ENCODE peak calls at places on chromosomes 11 and 22, in five cellular contexts. M is cardiac fibroblast; F is upper lobe of left lung; J is CD4-positive, alpha-beta T cell; V is endodermal cell. L is an unnamed sample.

GRCh38 chr11:62770778-62771143 is 435 bp upstream of the TAF6L start:
- DNase-seq in M (no peak), F (no peak), J (no peak), V (peak; percentile 78), L (no peak)

GRCh38 chr11:35688023-35688422 is 25.4 kb downstream of the TRIM44 start:
- DNase-seq in M (peak; percentile 57), F (no peak), J (no peak), V (no peak), L (no peak)

GRCh38 chr11:71519546-71519945 is 7.5 kb upstream of the KRTAP5-7 start:
- DNase-seq in M (no peak), F (no peak), J (no peak), V (no peak), L (no peak)

GRCh38 chr11:112454841-112455240 is 194.2 kb upstream of the PLET1 start:
- DNase-seq in M (no peak), F (no peak), J (no peak), V (no peak), L (no peak)

GRCh38 chr22:38973289-38974169 is 8.6 kb upstream of the APOBEC3B start:
- DNase-seq in M (peak; percentile 49), F (no peak), J (peak; percentile 37), V (peak; percentile 90), L (no peak)

GRCh38 chr11:129937592-129938238 is 42.3 kb upstream of the NFRKB start:
- DNase-seq in M (no peak), F (no peak), J (no peak), V (no peak), L (no peak)

GRCh38 chr11:44404323-44404705 is 94.4 kb upstream of the ALX4 start:
- DNase-seq in M (no peak), F (no peak), J (no peak), V (no peak), L (no peak)

GRCh38 chr22:37419916-37420655 is 7.2 kb downstream of the ELFN2 start:
- DNase-seq in M (no peak), F (no peak), J (peak; percentile 13), V (peak; percentile 89), L (no peak)

GRCh38 chr11:69892986-69893555 is 73.9 kb upstream of the FGF3 start:
- DNase-seq in M (no peak), F (no peak), J (no peak), V (no peak), L (no peak)

GRCh38 chr11:119832536-119832935 is 103.5 kb upstream of the NECTIN1 start:
- DNase-seq in M (peak; percentile 13), F (no peak), J (no peak), V (no peak), L (no peak)

GRCh38 chr22:35379146-35379993 is 1.5 kb upstream of the HMOX1 start:
- DNase-seq in M (no peak), F (no peak), J (no peak), V (peak; percentile 70), L (no peak)

DNA sequence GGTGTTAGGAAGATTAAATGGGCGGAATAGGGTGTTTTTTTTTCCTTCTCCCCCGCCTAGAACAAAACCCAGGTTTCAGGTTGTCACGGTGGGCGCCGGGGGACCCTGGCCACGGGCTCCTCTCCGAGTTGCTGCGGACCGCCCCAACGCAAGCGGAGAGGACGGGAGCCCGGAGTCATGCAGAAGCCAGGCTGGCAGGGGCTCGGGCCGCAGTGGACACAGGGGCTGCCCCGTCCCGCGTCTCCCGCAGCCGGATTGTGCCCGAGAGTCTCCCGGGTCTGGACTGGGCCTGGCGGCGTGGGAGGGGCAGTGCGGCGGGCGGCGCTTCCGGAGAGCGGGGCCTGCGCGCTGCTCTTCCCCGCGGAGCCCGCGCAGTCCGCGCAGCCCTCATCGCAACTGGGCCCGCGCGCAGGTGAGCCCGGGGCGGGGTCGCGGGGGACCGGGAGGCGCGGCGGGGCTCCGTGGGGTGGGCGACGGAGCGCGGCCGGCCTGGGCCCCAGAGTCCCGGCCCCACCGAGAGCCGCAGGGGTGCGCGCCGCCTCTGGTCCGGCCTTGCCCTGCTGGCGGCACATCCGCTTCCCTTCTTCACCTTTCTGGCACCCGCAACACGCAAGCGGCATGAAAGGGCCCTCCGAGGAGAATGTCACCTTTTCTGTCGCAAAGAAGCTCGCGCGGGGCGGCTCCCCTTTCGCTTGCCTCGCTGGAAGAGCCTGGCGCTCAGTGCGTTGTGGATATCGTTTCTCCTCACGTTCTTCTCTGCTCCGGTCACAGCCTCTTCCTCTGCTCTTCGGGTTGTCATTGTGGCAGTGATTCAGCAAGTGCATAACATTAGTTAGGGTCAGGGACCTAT is at the start of gene TIRAP:
- DNase-seq in M (peak; percentile 58), F (peak; percentile 94), J (peak; percentile 51), V (peak; percentile 84), L (peak; percentile 41)
- TF ChIP-seq CTCF in M (no peak), F (peak; percentile 55), J (no peak), V (peak; percentile 63), L (no peak)

DNA sequence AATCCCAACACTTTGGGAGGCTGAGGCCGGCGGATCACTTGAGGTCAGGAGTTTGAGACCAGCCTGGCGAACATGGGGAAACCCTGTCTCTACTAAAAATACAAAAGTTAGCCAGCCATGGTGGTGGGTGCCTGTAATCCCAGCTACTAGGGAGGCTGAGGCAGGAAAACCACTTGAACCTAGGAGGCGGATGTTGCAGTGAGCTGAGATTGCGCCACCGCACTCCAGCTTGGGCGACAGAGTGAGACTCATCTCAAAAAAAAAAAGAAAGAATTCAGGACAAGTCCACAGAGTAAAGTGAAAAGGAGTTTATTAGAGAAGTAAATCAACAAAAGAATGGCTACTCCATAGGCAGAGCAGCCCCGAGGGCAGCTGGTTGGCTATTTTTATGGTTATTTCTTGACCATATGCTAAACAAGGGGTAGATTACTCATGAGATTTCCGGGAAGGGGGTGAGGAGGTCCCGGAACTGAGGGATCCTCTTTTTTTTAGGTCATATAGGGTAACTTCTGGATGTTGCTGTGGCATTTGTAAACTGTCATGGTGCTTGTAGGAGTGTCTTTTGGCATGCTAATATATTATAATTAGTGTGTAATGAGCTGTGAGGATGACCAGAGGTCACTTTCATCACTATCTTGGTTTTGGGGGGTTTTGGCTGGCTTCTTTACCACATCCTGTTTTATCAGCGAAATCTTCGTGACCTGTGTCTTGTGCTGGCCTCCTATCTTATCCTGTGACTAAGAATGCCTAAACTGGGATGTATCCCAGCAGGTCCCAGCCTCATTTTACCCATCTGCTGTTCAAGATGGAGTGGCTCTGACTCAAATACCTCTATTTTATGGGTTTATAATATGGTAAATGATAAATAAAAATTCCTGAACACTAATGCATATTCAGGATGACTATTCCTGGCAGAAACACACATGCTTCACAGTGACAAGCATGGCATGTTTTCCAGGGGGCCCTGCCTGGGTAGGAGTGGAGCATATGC is 11.0 kb downstream of the KREMEN1 start:
- DNase-seq in M (peak; percentile 23), F (no peak), J (no peak), V (no peak), L (no peak)
- TF ChIP-seq CTCF in M (no peak), F (no peak), J (no peak), V (no peak), L (no peak)

GRCh38 chr11:20084921-20085814 is 75.1 kb downstream of the DBX1 start:
- DNase-seq in M (no peak), F (no peak), J (no peak), V (peak; percentile 53), L (no peak)
- TF ChIP-seq CTCF in M (no peak), F (no peak), J (no peak), V (peak; percentile 50), L (no peak)

GRCh38 chr11:61425367-61426131 is 4.2 kb downstream of the CPSF7 start:
- DNase-seq in M (no peak), F (no peak), J (no peak), V (no peak), L (no peak)

GRCh38 chr11:61429346-61429690 is 457 bp downstream of the CPSF7 start:
- DNase-seq in M (peak; percentile 68), F (peak; percentile 94), J (peak; percentile 62), V (peak; percentile 92), L (no peak)

DNA sequence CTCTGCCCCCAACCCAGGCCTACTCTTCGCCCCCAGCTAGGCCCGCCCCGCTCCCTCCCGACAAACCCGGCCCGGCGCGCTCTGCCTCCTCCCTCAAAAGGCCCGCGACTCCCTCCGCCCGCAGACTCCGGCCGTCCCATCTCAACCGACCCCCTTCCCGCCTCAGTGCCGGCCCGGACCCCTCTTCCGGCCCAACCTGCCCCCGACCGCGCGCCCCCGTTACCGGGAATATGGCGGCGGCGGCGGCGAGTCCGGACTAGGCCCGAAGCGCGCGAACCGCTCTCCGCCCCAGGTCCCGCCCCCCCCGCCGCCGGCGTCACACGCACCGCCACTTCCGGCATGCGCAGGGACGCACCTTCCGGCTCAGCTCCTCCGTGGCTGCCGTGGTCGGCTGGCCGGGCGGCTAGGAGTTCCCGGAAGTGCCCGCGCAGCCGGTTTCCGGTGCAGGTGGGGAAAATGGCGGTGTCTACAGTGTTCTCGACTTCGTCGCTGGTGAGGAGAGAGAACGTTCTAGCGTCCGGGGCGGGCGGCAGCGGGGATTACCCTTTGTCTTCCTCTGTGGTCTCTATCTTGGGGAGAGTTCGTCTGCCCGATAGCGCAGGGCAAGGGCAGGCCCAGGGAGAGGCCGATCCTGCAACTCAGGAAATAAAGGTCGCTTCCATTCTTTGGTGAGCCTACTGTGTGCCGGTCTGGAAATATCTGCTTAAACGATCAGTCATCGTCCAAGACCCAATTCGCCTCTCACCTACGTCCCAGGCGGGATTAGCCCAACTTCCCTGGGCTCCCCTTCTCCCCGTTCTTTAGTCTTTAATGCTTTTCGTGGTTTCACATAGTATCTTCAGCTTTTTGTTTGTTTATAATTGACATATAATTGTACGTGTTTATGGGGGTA is at the start of the genes CPSF7 and SDHAF2:
- DNase-seq in M (peak; percentile 96), F (peak; percentile 100), J (peak; percentile 97), V (peak; percentile 99), L (peak; percentile 75)
- TF ChIP-seq CTCF in M (no peak), F (no peak), J (no peak), V (no peak), L (no peak)

DNA sequence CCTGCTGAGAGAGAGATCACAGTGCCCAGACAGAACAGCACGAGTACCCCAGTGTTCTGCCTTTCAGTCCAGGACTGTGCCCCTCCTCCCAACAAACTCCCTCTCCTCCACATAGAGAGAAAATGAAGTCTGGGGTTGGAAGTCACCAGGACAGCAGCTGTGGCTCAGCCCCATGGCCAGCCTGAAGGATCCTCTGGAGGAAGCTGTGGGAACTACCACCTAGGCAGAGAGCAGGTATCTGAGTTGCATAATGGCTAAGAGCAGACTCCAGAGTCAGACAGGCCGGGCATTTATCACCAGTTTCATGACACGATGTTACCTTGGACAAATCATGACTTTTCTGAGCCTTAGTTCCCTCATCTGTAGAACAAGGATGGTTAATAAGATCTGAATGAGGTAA is 61.2 kb upstream of the RRAS2 start:
- DNase-seq in M (no peak), F (no peak), J (no peak), V (peak; percentile 78), L (no peak)
- TF ChIP-seq CTCF in M (no peak), F (no peak), J (no peak), V (peak; percentile 55), L (no peak)

DNA sequence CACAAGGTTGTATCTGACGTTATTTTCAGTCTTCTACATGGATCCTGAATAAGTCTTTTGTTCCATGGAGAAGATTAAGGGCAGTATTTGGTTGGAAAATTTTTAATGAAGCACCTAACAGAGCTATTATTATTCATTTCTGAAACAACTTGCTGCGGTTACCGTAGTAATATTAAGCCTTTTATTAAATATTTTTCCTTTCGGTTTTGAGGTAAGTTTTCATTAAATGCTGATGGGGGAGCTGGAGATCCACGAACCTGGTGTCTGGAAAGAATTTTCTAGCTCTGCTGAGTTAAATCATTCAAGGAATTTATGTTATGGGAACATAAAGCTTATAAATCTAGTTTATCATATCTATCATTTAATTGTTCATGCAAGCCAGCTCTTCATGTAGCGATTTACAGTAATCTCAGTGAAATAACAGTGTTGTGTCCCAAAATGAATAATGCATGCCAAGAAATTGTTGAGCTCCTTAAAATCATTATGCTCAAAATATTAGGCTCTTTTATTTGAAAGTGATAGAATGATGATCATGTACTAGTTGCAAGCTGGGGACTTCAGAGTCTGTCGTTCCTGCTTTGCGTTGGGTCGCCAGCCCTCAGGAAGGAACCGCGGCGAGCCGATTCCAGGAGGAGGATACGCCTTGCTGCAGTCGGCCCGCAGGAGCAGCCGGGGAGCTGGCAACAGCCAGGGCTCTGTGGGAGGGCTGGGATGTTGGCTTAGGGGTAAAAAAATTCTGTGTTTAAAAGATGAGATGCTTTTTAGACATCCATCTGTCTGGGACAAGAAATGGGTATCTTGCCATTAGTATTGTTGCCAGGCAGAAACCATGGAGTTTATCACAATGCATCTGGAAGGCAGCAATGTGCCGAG is 83.1 kb downstream of the TBC1D22A start:
- DNase-seq in M (peak; percentile 78), F (peak; percentile 66), J (no peak), V (peak; percentile 39), L (no peak)
- TF ChIP-seq CTCF in M (peak; percentile 48), F (peak; percentile 28), J (no peak), V (peak; percentile 68), L (peak; percentile 10)